ENCODE peak calls at places on chromosomes 5 and 9, in seven cellular contexts. Z is endothelial cell of umbilical vein, S is GM23338, F is stomach, U is transverse colon, A is H1, P is K562. R is an unnamed sample.

GRCh38 chr5:102811962-102812361 is 56.9 kb downstream of the PAM start:
- DNase-seq in Z (peak), S (no peak), F (no peak), U (no peak), A (no peak), P (no peak), R (no peak)

GRCh38 chr5:64789457-64789856 is 20.7 kb downstream of the CWC27 start:
- DNase-seq in Z (no peak), S (no peak), F (no peak), U (no peak), A (no peak), P (no peak), R (no peak)

GRCh38 chr9:134585746-134586706 is 55.6 kb upstream of the COL5A1 start:
- DNase-seq in Z (no peak), S (no peak), F (no peak), U (no peak), A (peak), P (no peak), R (no peak)

GRCh38 chr9:122220673-122221222 is 8.0 kb downstream of the LHX6 start:
- DNase-seq in Z (no peak), S (no peak), F (no peak), U (no peak), A (no peak), P (no peak), R (no peak)

GRCh38 chr5:34959323-34959722 is 30.0 kb downstream of the DNAJC21 start:
- DNase-seq in Z (no peak), S (no peak), F (no peak), U (no peak), A (no peak), P (peak), R (no peak)

GRCh38 chr5:127112347-127112864 is 39.1 kb upstream of the C5orf63 start:
- DNase-seq in Z (no peak), S (no peak), F (no peak), U (no peak), A (no peak), P (no peak), R (no peak)

GRCh38 chr9:91328186-91328585 is 33.5 kb downstream of the AUH start:
- DNase-seq in Z (no peak), S (no peak), F (no peak), U (no peak), A (no peak), P (no peak), R (no peak)

GRCh38 chr5:159098285-159099048 is 1.2 kb downstream of the EBF1 start:
- DNase-seq in Z (no peak), S (no peak), F (no peak), U (no peak), A (no peak), P (no peak), R (no peak)

GRCh38 chr5:54443264-54443663 is 12.2 kb upstream of the HSPB3 start:
- DNase-seq in Z (peak), S (peak), F (no peak), U (no peak), A (no peak), P (peak), R (no peak)

GRCh38 chr9:135572233-135572632 is 10.7 kb downstream of the PAEP start:
- DNase-seq in Z (no peak), S (no peak), F (no peak), U (no peak), A (no peak), P (no peak), R (no peak)

GRCh38 chr5:135062216-135063055 is 28.4 kb upstream of the PITX1 start:
- DNase-seq in Z (no peak), S (no peak), F (no peak), U (no peak), A (no peak), P (no peak), R (no peak)

GRCh38 chr9:81634915-81635516 is 54.3 kb downstream of the TLE1 start:
- DNase-seq in Z (no peak), S (no peak), F (no peak), U (no peak), A (no peak), P (no peak), R (no peak)

GRCh38 chr5:159913481-159913880 is 2.8 kb upstream of the ADRA1B start:
- DNase-seq in Z (no peak), S (no peak), F (no peak), U (no peak), A (no peak), P (no peak), R (no peak)

GRCh38 chr9:114007991-114008666 is 70.0 kb downstream of the AMBP start:
- DNase-seq in Z (no peak), S (no peak), F (peak), U (peak), A (peak), P (no peak), R (no peak)

GRCh38 chr5:55177078-55177477 is 4.1 kb upstream of the CDC20B start:
- DNase-seq in Z (no peak), S (no peak), F (no peak), U (no peak), A (no peak), P (no peak), R (no peak)

GRCh38 chr5:16539169-16539666 is 73.6 kb upstream of the ZNF622 start:
- DNase-seq in Z (no peak), S (no peak), F (peak), U (peak), A (no peak), P (no peak), R (no peak)

GRCh38 chr9:68552700-68553099 is 12.0 kb upstream of the TMEM252 start:
- DNase-seq in Z (no peak), S (no peak), F (no peak), U (no peak), A (no peak), P (no peak), R (no peak)

GRCh38 chr9:35029852-35030251 is 40.3 kb downstream of the DNAJB5 start:
- DNase-seq in Z (no peak), S (no peak), F (no peak), U (no peak), A (no peak), P (no peak), R (no peak)

GRCh38 chr9:34651286-34651685 is 699 bp upstream of the IL11RA start:
- DNase-seq in Z (peak), S (no peak), F (peak), U (peak), A (no peak), P (no peak), R (no peak)

GRCh38 chr5:133253076-133253475 is 201.3 kb downstream of the HSPA4 start:
- DNase-seq in Z (no peak), S (no peak), F (no peak), U (no peak), A (no peak), P (no peak), R (no peak)

GRCh38 chr5:989961-990530 is 18.6 kb upstream of the NKD2 start:
- DNase-seq in Z (peak), S (peak), F (peak), U (peak), A (peak), P (no peak), R (no peak)

GRCh38 chr9:40914772-40915659 is 213.5 kb downstream of the FOXD4L6 start:
- DNase-seq in Z (no peak), S (no peak), F (no peak), U (no peak), A (no peak), P (no peak), R (no peak)

GRCh38 chr5:179699640-179700298 is 1.0 kb downstream of the CANX start:
- DNase-seq in Z (peak), S (peak), F (no peak), U (peak), A (no peak), P (peak), R (no peak)

GRCh38 chr5:124736814-124737186 is 9.6 kb downstream of the ZNF608 start:
- DNase-seq in Z (no peak), S (no peak), F (no peak), U (no peak), A (no peak), P (no peak), R (no peak)

GRCh38 chr5:82347213-82347947 is 69.2 kb upstream of the RPS23 start:
- DNase-seq in Z (no peak), S (peak), F (no peak), U (no peak), A (no peak), P (no peak), R (no peak)

GRCh38 chr9:137317021-137317978 is 15.2 kb upstream of the NRARP start:
- DNase-seq in Z (no peak), S (no peak), F (peak), U (no peak), A (peak), P (no peak), R (no peak)

GRCh38 chr5:180644825-180645608 is 4.4 kb downstream of the FLT4 start:
- DNase-seq in Z (peak), S (no peak), F (no peak), U (peak), A (peak), P (peak), R (no peak)

GRCh38 chr9:92564982-92565381 is 29.2 kb upstream of the ECM2 start:
- DNase-seq in Z (no peak), S (no peak), F (no peak), U (no peak), A (no peak), P (no peak), R (no peak)

GRCh38 chr9:130213898-130214761 is 41.9 kb downstream of the NCS1 start:
- DNase-seq in Z (no peak), S (peak), F (no peak), U (no peak), A (no peak), P (peak), R (no peak)

GRCh38 chr5:180495292-180495691 is 1.1 kb downstream of the CNOT6 start:
- DNase-seq in Z (no peak), S (no peak), F (no peak), U (no peak), A (no peak), P (no peak), R (no peak)

GRCh38 chr5:15003511-15003920 is 131.9 kb upstream of the ANKH start:
- DNase-seq in Z (peak), S (peak), F (peak), U (peak), A (peak), P (peak), R (peak)

GRCh38 chr9:127178646-127179632 is 56.5 kb upstream of the ANGPTL2 start:
- DNase-seq in Z (peak), S (peak), F (peak), U (peak), A (no peak), P (no peak), R (peak)

GRCh38 chr9:92186631-92187030 is 71.4 kb upstream of the SPTLC1 start:
- DNase-seq in Z (no peak), S (no peak), F (no peak), U (no peak), A (no peak), P (no peak), R (no peak)

GRCh38 chr9:113541019-113541900 is 77.7 kb downstream of the RGS3 start:
- DNase-seq in Z (peak), S (peak), F (peak), U (peak), A (peak), P (peak), R (no peak)

GRCh38 chr5:83255268-83255667 is 177.9 kb downstream of the XRCC4 start:
- DNase-seq in Z (no peak), S (no peak), F (no peak), U (no peak), A (no peak), P (no peak), R (no peak)

GRCh38 chr5:53031695-53032096 is 42.5 kb downstream of the ITGA2 start:
- DNase-seq in Z (peak), S (no peak), F (no peak), U (no peak), A (no peak), P (no peak), R (peak)
- TF ChIP-seq POLR2AphosphoS5 in Z (peak), S (no peak), F (peak), U (no peak), A (no peak), P (no peak), R (peak)

GRCh38 chr9:89478821-89479668 is 18.9 kb downstream of the SEMA4D start:
- DNase-seq in Z (no peak), S (no peak), F (no peak), U (peak), A (no peak), P (no peak), R (no peak)
- H3K4me3 ChIP-seq in Z (no peak), S (no peak), F (no peak), U (no peak), A (no peak), P (no peak), R (no peak)

GRCh38 chr9:27519466-27520465 is 4.3 kb upstream of the IFNK start:
- DNase-seq in Z (no peak), S (no peak), F (no peak), U (no peak), A (no peak), P (no peak), R (no peak)

GRCh38 chr9:27518809-27519208 is 5.3 kb upstream of the IFNK start:
- DNase-seq in Z (no peak), S (no peak), F (no peak), U (no peak), A (no peak), P (no peak), R (no peak)

GRCh38 chr9:27518006-27518405 is 6.1 kb upstream of the IFNK start:
- DNase-seq in Z (no peak), S (no peak), F (no peak), U (no peak), A (no peak), P (no peak), R (no peak)

GRCh38 chr9:27511771-27512170 is 12.3 kb upstream of the IFNK start:
- DNase-seq in Z (no peak), S (no peak), F (no peak), U (no peak), A (no peak), P (no peak), R (no peak)

DNA sequence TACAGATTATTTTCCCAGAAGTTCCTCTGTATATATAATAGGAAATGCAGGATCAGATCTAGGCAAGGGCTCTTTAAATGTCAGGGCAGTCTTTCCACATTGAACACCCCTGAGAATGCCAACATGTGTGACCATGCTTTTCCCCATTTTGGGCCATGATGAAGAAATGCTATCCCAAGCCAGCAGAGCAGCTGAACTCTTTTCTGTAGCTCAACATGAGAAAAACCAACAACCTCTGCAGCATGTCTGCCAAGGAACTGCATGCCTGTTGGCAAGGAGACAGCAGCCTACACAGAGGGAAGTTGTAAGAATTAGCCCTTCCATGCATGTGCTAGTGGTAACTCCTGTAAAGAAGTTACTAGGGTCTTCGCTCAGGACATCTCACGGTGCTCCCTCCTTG is 9.5 kb upstream of the IFNK start:
- DNase-seq in Z (no peak), S (no peak), F (peak), U (no peak), A (no peak), P (no peak), R (no peak)
- TF ChIP-seq POLR2AphosphoS5 in Z (no peak), S (no peak), F (no peak), U (no peak), A (no peak), P (no peak), R (no peak)

GRCh38 chr5:50923768-50924113 is 257.3 kb downstream of the PARP8 start:
- DNase-seq in Z (no peak), S (no peak), F (no peak), U (no peak), A (no peak), P (no peak), R (no peak)
- H3K4me3 ChIP-seq in Z (no peak), S (no peak), F (no peak), U (no peak), A (no peak), P (no peak), R (no peak)

GRCh38 chr5:89307972-89308371 is 425.0 kb upstream of the MEF2C start:
- DNase-seq in Z (no peak), S (no peak), F (no peak), U (no peak), A (no peak), P (no peak), R (no peak)

GRCh38 chr5:89313044-89313443 is 430.1 kb upstream of the MEF2C start:
- DNase-seq in Z (peak), S (no peak), F (no peak), U (no peak), A (no peak), P (no peak), R (no peak)

GRCh38 chr5:89309268-89309667 is 426.3 kb upstream of the MEF2C start:
- DNase-seq in Z (no peak), S (no peak), F (no peak), U (no peak), A (no peak), P (no peak), R (no peak)

GRCh38 chr5:89313804-89314588 is 431.0 kb upstream of the MEF2C start:
- DNase-seq in Z (peak), S (no peak), F (no peak), U (peak), A (no peak), P (peak), R (no peak)

DNA sequence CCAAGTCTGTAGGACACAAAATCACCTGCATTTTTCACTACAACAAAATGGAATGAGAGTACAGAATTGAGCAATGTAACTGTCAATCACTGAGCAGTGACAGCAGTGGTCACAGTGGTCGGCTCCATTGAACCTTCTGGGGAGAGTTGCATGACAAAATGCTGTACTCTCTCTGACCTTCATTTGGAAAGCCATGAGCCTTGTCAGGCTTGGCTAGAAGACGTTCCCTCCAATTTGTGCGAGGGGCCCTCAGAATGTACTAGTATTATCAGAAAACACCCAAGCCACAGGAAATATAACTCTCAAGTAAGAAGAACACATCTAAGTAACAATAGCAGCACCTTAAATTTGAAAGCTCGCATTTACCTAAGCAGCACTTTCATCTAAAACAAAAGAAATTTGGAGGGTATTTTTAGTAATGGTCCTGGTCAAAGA is 425.6 kb upstream of the MEF2C start:
- DNase-seq in Z (no peak), S (no peak), F (no peak), U (no peak), A (no peak), P (no peak), R (no peak)
- TF ChIP-seq POLR2AphosphoS5 in Z (no peak), S (no peak), F (no peak), U (no peak), A (no peak), P (no peak), R (no peak)

GRCh38 chr5:78908173-78908901 is 76.8 kb downstream of the ARSB start:
- DNase-seq in Z (peak), S (peak), F (peak), U (peak), A (no peak), P (no peak), R (no peak)

GRCh38 chr5:78916044-78916443 is 69.1 kb downstream of the ARSB start:
- DNase-seq in Z (no peak), S (no peak), F (no peak), U (no peak), A (no peak), P (no peak), R (no peak)

GRCh38 chr5:78912796-78913195 is 72.3 kb downstream of the ARSB start:
- DNase-seq in Z (no peak), S (no peak), F (no peak), U (no peak), A (no peak), P (no peak), R (no peak)

GRCh38 chr5:78915170-78915569 is 69.9 kb downstream of the ARSB start:
- DNase-seq in Z (no peak), S (no peak), F (no peak), U (no peak), A (no peak), P (no peak), R (no peak)

GRCh38 chr5:78912085-78912771 is 72.9 kb downstream of the ARSB start:
- DNase-seq in Z (peak), S (no peak), F (no peak), U (no peak), A (no peak), P (no peak), R (no peak)
- H3K4me3 ChIP-seq in Z (no peak), S (no peak), F (no peak), U (no peak), A (no peak), P (no peak), R (no peak)

GRCh38 chr5:150202501-150202900 is 12.6 kb downstream of the SLC6A7 start:
- DNase-seq in Z (no peak), S (no peak), F (no peak), U (no peak), A (no peak), P (no peak), R (no peak)

GRCh38 chr5:150196514-150196913 is 6.7 kb downstream of the SLC6A7 start:
- DNase-seq in Z (no peak), S (no peak), F (no peak), U (no peak), A (no peak), P (no peak), R (no peak)

GRCh38 chr5:150196986-150197385 is 7.1 kb downstream of the SLC6A7 start:
- DNase-seq in Z (no peak), S (no peak), F (no peak), U (no peak), A (no peak), P (no peak), R (no peak)

GRCh38 chr5:150192462-150192861 is 2.6 kb downstream of the SLC6A7 start:
- DNase-seq in Z (no peak), S (no peak), F (no peak), U (no peak), A (no peak), P (no peak), R (no peak)

GRCh38 chr5:150197476-150197875 is 7.6 kb downstream of the SLC6A7 start:
- DNase-seq in Z (no peak), S (no peak), F (no peak), U (no peak), A (no peak), P (no peak), R (no peak)
- TF ChIP-seq POLR2AphosphoS5 in Z (no peak), S (no peak), F (no peak), U (no peak), A (no peak), P (no peak), R (no peak)